ENCODE peak calls at places on chromosomes 3 and 15, in four cellular contexts. J is M059J; S is HCEC 1CT; C is stimulated activated CD4-positive, alpha-beta T cell treated with anti-CD3 and anti-CD28 coated beads, Interleukin-1b, Interleukin-23, amount 100 ng/mL, for 24 hours. E is an unnamed sample.

GRCh38 chr3:9916734-9917680 is at the start of gene IL17RC:
- DNase-seq in J (peak), S (peak), C (no peak), E (peak)

GRCh38 chr3:140384876-140385275 is 293.0 kb upstream of the TRIM42 start:
- DNase-seq in J (no peak), S (no peak), C (no peak), E (no peak)

GRCh38 chr3:194268659-194269487 is 82.3 kb downstream of the CPN2 start:
- DNase-seq in J (no peak), S (no peak), C (no peak), E (peak)

GRCh38 chr15:70279096-70279495 is 181.4 kb upstream of the TLE3 start:
- DNase-seq in J (no peak), S (no peak), C (no peak), E (no peak)

GRCh38 chr3:118804959-118805358 is 229.7 kb downstream of the IGSF11 start:
- DNase-seq in J (no peak), S (no peak), C (no peak), E (no peak)

GRCh38 chr15:61049934-61050333 is 179.2 kb downstream of the RORA start:
- DNase-seq in J (peak), S (peak), C (no peak), E (no peak)

GRCh38 chr15:100684591-100684990 is 82.2 kb downstream of the ASB7 start:
- DNase-seq in J (no peak), S (no peak), C (no peak), E (no peak)

GRCh38 chr3:104018541-104018940 is 1348.2 kb upstream of the ALCAM start:
- DNase-seq in J (no peak), S (peak), C (no peak), E (no peak)

GRCh38 chr3:184261270-184262165 is at the start of gene CAMK2N2:
- DNase-seq in J (peak), S (peak), C (no peak), E (no peak)

GRCh38 chr3:158773845-158774542 is 27.9 kb upstream of the MFSD1 start:
- DNase-seq in J (no peak), S (no peak), C (no peak), E (no peak)

GRCh38 chr3:10437995-10438901 is 67.1 kb downstream of the ATP2B2 start:
- DNase-seq in J (peak), S (no peak), C (no peak), E (no peak)

GRCh38 chr15:36175781-36176211 is 403.6 kb upstream of the CDIN1 start:
- DNase-seq in J (no peak), S (no peak), C (no peak), E (no peak)

GRCh38 chr3:111472556-111472955 is 69.4 kb upstream of the CD96 start:
- DNase-seq in J (no peak), S (no peak), C (no peak), E (no peak)

GRCh38 chr3:136141296-136141785 is 54.8 kb downstream of the MSL2 start:
- DNase-seq in J (peak), S (peak), C (no peak), E (no peak)

GRCh38 chr3:122443090-122443489 is 27.2 kb upstream of the WDR5B start:
- DNase-seq in J (no peak), S (no peak), C (no peak), E (no peak)

GRCh38 chr3:52752045-52752660 is 18.6 kb downstream of the NEK4 start:
- DNase-seq in J (no peak), S (peak), C (no peak), E (no peak)

GRCh38 chr15:85289677-85290365 is 90.6 kb upstream of the AKAP13 start:
- DNase-seq in J (peak), S (peak), C (no peak), E (no peak)

GRCh38 chr3:60755094-60755493 is 496.2 kb downstream of the FHIT start:
- DNase-seq in J (no peak), S (no peak), C (no peak), E (no peak)

GRCh38 chr3:12774619-12775018 is 15.6 kb upstream of the TMEM40 start:
- DNase-seq in J (no peak), S (no peak), C (no peak), E (no peak)

GRCh38 chr15:32855942-32856341 is 138.1 kb downstream of the GREM1 start:
- DNase-seq in J (peak), S (peak), C (no peak), E (no peak)

GRCh38 chr3:192920406-192920805 is 2.8 kb upstream of the MB21D2 start:
- DNase-seq in J (no peak), S (no peak), C (no peak), E (no peak)

GRCh38 chr3:192794216-192794615 is 66.9 kb upstream of the FGF12 start:
- DNase-seq in J (peak), S (no peak), C (no peak), E (no peak)

GRCh38 chr3:127072971-127073851 is 90.3 kb downstream of the PLXNA1 start:
- DNase-seq in J (no peak), S (no peak), C (no peak), E (peak)

GRCh38 chr3:1953519-1953918 is 145.1 kb upstream of the CNTN4 start:
- DNase-seq in J (no peak), S (no peak), C (no peak), E (no peak)

GRCh38 chr3:182357928-182358327 is 435.4 kb upstream of the ATP11B start:
- DNase-seq in J (peak), S (no peak), C (no peak), E (no peak)

GRCh38 chr15:80950291-80951078 is 39.1 kb downstream of the MESD start:
- DNase-seq in J (no peak), S (no peak), C (no peak), E (peak)

GRCh38 chr3:178097576-178097975 is 438.7 kb upstream of the KCNMB2 start:
- DNase-seq in J (no peak), S (peak), C (no peak), E (no peak)

GRCh38 chr3:185069583-185070030 is 83.3 kb downstream of the C3orf70 start:
- DNase-seq in J (no peak), S (no peak), C (no peak), E (no peak)

GRCh38 chr3:175511219-175511780 is 652.2 kb downstream of the NAALADL2 start:
- DNase-seq in J (no peak), S (no peak), C (no peak), E (no peak)

GRCh38 chr3:138752886-138753285 is 81.8 kb downstream of the PIK3CB start:
- DNase-seq in J (peak), S (no peak), C (no peak), E (no peak)

GRCh38 chr3:119978554-119979208 is 115.6 kb downstream of the GSK3B start:
- DNase-seq in J (no peak), S (no peak), C (no peak), E (no peak)

GRCh38 chr3:12994357-12994606 is 78.9 kb downstream of the IQSEC1 start:
- DNase-seq in J (no peak), S (no peak), C (no peak), E (no peak)

GRCh38 chr15:40769310-40770146 is at the start of gene C15orf62:
- DNase-seq in J (peak), S (no peak), C (peak), E (no peak)

GRCh38 chr15:100705841-100706240 is 103.5 kb downstream of the ASB7 start:
- DNase-seq in J (no peak), S (no peak), C (no peak), E (peak)

GRCh38 chr3:151228291-151229125 is 25.5 kb upstream of the GPR171 start:
- DNase-seq in J (peak), S (peak), C (no peak), E (no peak)

GRCh38 chr3:48500656-48501055 is 3.3 kb downstream of the SHISA5 start:
- DNase-seq in J (peak), S (no peak), C (no peak), E (peak)

GRCh38 chr3:38097446-38098375 is 39.2 kb downstream of the ACAA1 start:
- DNase-seq in J (no peak), S (no peak), C (no peak), E (no peak)